ENCODE peak calls at places on chromosomes 13 and 19, in five cellular contexts. P is T1000; C is caudate nucleus; I is stimulated activated CD4-positive, alpha-beta T cell treated with anti-CD3 and anti-CD28 coated beads, Interleukin-1b, Interleukin-23, amount 100 ng/mL, for 48 hours; H is WTC11. R is an unnamed sample.

GRCh38 chr13:80196756-80197155 is 144.2 kb downstream of the SPRY2 start:
- DNase-seq in H (no peak), P (no peak), I (no peak), C (no peak), R (peak)

GRCh38 chr19:33718668-33719259 is 77.9 kb upstream of the KCTD15 start:
- DNase-seq in H (no peak), I (no peak), C (no peak), P (no peak), R (no peak)

GRCh38 chr19:45200614-45201013 is 22.0 kb downstream of the BLOC1S3 start:
- DNase-seq in C (peak), I (no peak), P (no peak), H (peak), R (peak)

GRCh38 chr13:53131361-53131760 is 102.7 kb downstream of the OLFM4 start:
- DNase-seq in I (no peak), P (no peak), C (no peak), H (no peak), R (no peak)

GRCh38 chr13:30832845-30833332 is 73.2 kb upstream of the MEDAG start:
- DNase-seq in I (peak), P (peak), C (no peak), H (peak), R (peak)

GRCh38 chr13:46598820-46599180 is 45.8 kb downstream of the LRCH1 start:
- DNase-seq in P (no peak), I (no peak), H (no peak), C (no peak), R (no peak)

GRCh38 chr13:51635137-51635878 is 51.0 kb downstream of the WDFY2 start:
- DNase-seq in I (no peak), C (no peak), H (no peak), P (no peak), R (no peak)

GRCh38 chr19:7442423-7442822 is 46.4 kb downstream of the PEX11G start:
- DNase-seq in C (no peak), I (no peak), P (no peak), H (no peak), R (no peak)

GRCh38 chr19:16867211-16867610 is 21.6 kb upstream of the F2RL3 start:
- DNase-seq in H (no peak), P (no peak), C (no peak), I (no peak), R (peak)

GRCh38 chr13:74647211-74647610 is 513.0 kb upstream of the KLF12 start:
- DNase-seq in I (no peak), H (no peak), C (no peak), P (no peak), R (no peak)

GRCh38 chr19:9161427-9161826 is 17.4 kb upstream of the OR7D2 start:
- DNase-seq in H (no peak), C (no peak), P (no peak), I (no peak), R (no peak)

GRCh38 chr19:45302416-45302815 is 20.3 kb downstream of the CKM start:
- DNase-seq in H (no peak), C (no peak), I (no peak), P (no peak), R (no peak)

GRCh38 chr13:43908156-43909126 is 28.7 kb downstream of the LACC1 start:
- DNase-seq in C (no peak), H (no peak), I (no peak), P (no peak), R (peak)

GRCh38 chr13:41271456-41272285 is 8.3 kb upstream of the MTRF1 start:
- DNase-seq in P (no peak), I (no peak), C (no peak), H (no peak), R (no peak)

GRCh38 chr13:64749301-64749700 is 2480.8 kb downstream of the PCDH9 start:
- DNase-seq in C (no peak), H (no peak), I (no peak), P (no peak), R (no peak)

GRCh38 chr13:36385471-36385870 is 39.3 kb upstream of the SPART start:
- DNase-seq in H (no peak), C (no peak), P (no peak), I (no peak), R (peak)

GRCh38 chr13:65965496-65965895 is 1264.6 kb downstream of the PCDH9 start:
- DNase-seq in I (no peak), C (no peak), H (no peak), P (no peak), R (peak)

GRCh38 chr13:31167490-31167889 is 5.8 kb upstream of the HSPH1 start:
- DNase-seq in H (no peak), P (no peak), I (no peak), C (no peak), R (peak)

GRCh38 chr13:64007334-64007733 is 2591.7 kb upstream of the PCDH20 start:
- DNase-seq in I (no peak), P (no peak), C (no peak), H (no peak), R (no peak)

GRCh38 chr13:29640665-29641064 is 45.2 kb upstream of the SLC7A1 start:
- DNase-seq in C (no peak), I (no peak), H (no peak), P (no peak), R (no peak)

GRCh38 chr13:58056411-58056810 is 424.9 kb downstream of the PCDH17 start:
- DNase-seq in H (no peak), C (no peak), I (no peak), P (no peak), R (no peak)

GRCh38 chr13:105035092-105035491 is 1500.4 kb downstream of the EFNB2 start:
- DNase-seq in C (no peak), P (no peak), H (no peak), I (no peak), R (no peak)

GRCh38 chr13:85659493-85659892 is 139.7 kb downstream of the SLITRK6 start:
- DNase-seq in C (no peak), H (no peak), I (no peak), P (no peak), R (peak)